ENCODE peak calls at places on chromosomes 7 and 10, in eight cellular contexts. L is stromal cell of bone marrow; C is mesothelial cell of epicardium; Y is testis; U is AML-193; K is breast epithelium; M is left cardiac atrium; R is stimulated activated CD4-positive, alpha-beta T cell treated with anti-CD3 and anti-CD28 coated beads, Interleukin-4, amount 100 ng/mL, for 24 hours. J is an unnamed sample.

GRCh38 chr10:84665883-84666463 is 337.6 kb downstream of the CCSER2 start:
- DNase-seq in L (no peak), C (no peak), Y (peak; percentile 43), U (peak; percentile 19), K (no peak), M (no peak), R (no peak), J (no peak)

GRCh38 chr10:126029999-126030398 is 133.6 kb downstream of the FANK1 start:
- DNase-seq in L (no peak), C (no peak), Y (no peak), U (no peak), K (no peak), M (no peak), R (no peak), J (no peak)

GRCh38 chr10:78476156-78476555 is 442.5 kb downstream of the RPS24 start:
- DNase-seq in L (no peak), C (no peak), Y (no peak), U (no peak), K (no peak), M (no peak), R (no peak), J (no peak)

GRCh38 chr7:4211261-4211660 is 470.8 kb upstream of the FOXK1 start:
- DNase-seq in L (no peak), C (no peak), Y (no peak), U (no peak), K (no peak), M (no peak), R (no peak), J (no peak)

GRCh38 chr7:148696787-148697186 is 1.9 kb upstream of the CUL1 start:
- DNase-seq in L (no peak), C (no peak), Y (no peak), U (no peak), K (no peak), M (no peak), R (no peak), J (no peak)

GRCh38 chr10:114374141-114374791 is 30.0 kb downstream of the AFAP1L2 start:
- DNase-seq in L (peak; percentile 57), C (no peak), Y (peak; percentile 79), U (no peak), K (no peak), M (peak; percentile 61), R (no peak), J (peak; percentile 38)

GRCh38 chr10:90227259-90227658 is 525.9 kb downstream of the KIF20B start:
- DNase-seq in L (peak; percentile 47), C (no peak), Y (no peak), U (no peak), K (no peak), M (no peak), R (peak; percentile 61), J (no peak)

GRCh38 chr10:69130251-69130650 is 6.3 kb downstream of the VPS26A start:
- DNase-seq in L (peak; percentile 18), C (no peak), Y (no peak), U (no peak), K (no peak), M (no peak), R (no peak), J (no peak)

GRCh38 chr7:94212160-94212559 is 182.5 kb upstream of the COL1A2 start:
- DNase-seq in L (no peak), C (no peak), Y (no peak), U (no peak), K (no peak), M (no peak), R (no peak), J (no peak)

GRCh38 chr7:22267989-22268615 is 88.9 kb downstream of the RAPGEF5 start:
- DNase-seq in L (no peak), C (no peak), Y (no peak), U (no peak), K (no peak), M (no peak), R (no peak), J (no peak)

GRCh38 chr7:152435384-152436278 is at the start of gene KMT2C:
- DNase-seq in L (no peak), C (peak; percentile 40), Y (peak; percentile 74), U (peak; percentile 20), K (peak; percentile 42), M (peak; percentile 54), R (peak; percentile 45), J (peak; percentile 65)

GRCh38 chr7:55026867-55027490 is 8.2 kb downstream of the EGFR start:
- DNase-seq in L (no peak), C (no peak), Y (no peak), U (no peak), K (no peak), M (no peak), R (no peak), J (no peak)